ENCODE peak calls at places on chromosomes 13 and 19, in seven cellular contexts. M is SHP77 treated with DMSO at 0.1 percent for 48 hours; J is neural crest cell; A is cardiac fibroblast; D is activated effector memory CD4-positive, alpha-beta T cell treated with anti-CD3 and anti-CD28 coated beads, Interleukin-2, amount 50 U/mL, for 16 hours; O is hippocampal formation; C is dorsolateral prefrontal cortex. U is an unnamed sample.

GRCh38 chr13:99636728-99637353 is 135.6 kb downstream of the TM9SF2 start:
- DNase-seq in A (no peak), J (no peak), C (no peak), O (no peak), D (no peak), M (no peak), U (no peak)

GRCh38 chr19:14091086-14091884 is 734 bp upstream of the SAMD1 start:
- DNase-seq in O (no peak), D (peak), J (peak), C (peak), A (peak), M (no peak), U (peak)

GRCh38 chr13:75864718-75865117 is 228.6 kb downstream of the LMO7 start:
- DNase-seq in M (no peak), O (no peak), A (peak), C (no peak), J (no peak), D (no peak), U (peak)

GRCh38 chr13:31775686-31776085 is 36.4 kb downstream of the RXFP2 start:
- DNase-seq in J (no peak), D (no peak), O (no peak), C (no peak), M (no peak), A (peak), U (no peak)

GRCh38 chr19:34975056-34975455 is 11.0 kb upstream of the ZNF792 start:
- DNase-seq in C (no peak), O (no peak), D (no peak), A (no peak), M (no peak), J (no peak), U (no peak)

GRCh38 chr19:15280048-15280725 is 47.9 kb upstream of the EPHX3 start:
- DNase-seq in D (no peak), A (no peak), O (no peak), M (no peak), J (no peak), C (no peak), U (no peak)

GRCh38 chr19:44613295-44614168 is at the start of gene IGSF23:
- DNase-seq in D (no peak), A (no peak), O (no peak), J (no peak), C (no peak), M (no peak), U (no peak)

GRCh38 chr19:46984077-46985010 is 35.3 kb upstream of the NPAS1 start:
- DNase-seq in O (no peak), M (peak), D (no peak), A (peak), C (no peak), J (no peak), U (no peak)

GRCh38 chr19:570315-570714 is 2.1 kb upstream of the BSG start:
- DNase-seq in M (no peak), O (no peak), A (no peak), J (no peak), C (no peak), D (no peak), U (no peak)

GRCh38 chr13:113971471-113972231 is 2.2 kb downstream of the C13orf46 start:
- DNase-seq in A (no peak), J (no peak), O (no peak), D (no peak), C (peak), M (no peak), U (no peak)

GRCh38 chr13:75365724-75366173 is 116.2 kb downstream of the TBC1D4 start:
- DNase-seq in M (no peak), O (no peak), A (peak), C (no peak), J (no peak), D (no peak), U (peak)

GRCh38 chr13:112714366-112714765 is 24.5 kb downstream of the ATP11A start:
- DNase-seq in J (no peak), O (no peak), D (peak), C (no peak), M (no peak), A (no peak), U (no peak)

GRCh38 chr19:15702590-15702930 is 25.3 kb upstream of the OR10H2 start:
- DNase-seq in J (no peak), M (peak), O (no peak), A (peak), C (no peak), D (peak), U (peak)

GRCh38 chr19:28601723-28602440 is 611.1 kb downstream of the UQCRFS1 start:
- DNase-seq in O (no peak), A (no peak), M (no peak), D (no peak), J (no peak), C (no peak), U (no peak)

GRCh38 chr13:112477070-112477619 is 101.0 kb downstream of the SPACA7 start:
- DNase-seq in C (no peak), O (no peak), J (no peak), D (no peak), A (no peak), M (no peak), U (no peak)

GRCh38 chr19:5336195-5336965 is 4.2 kb downstream of the PTPRS start:
- DNase-seq in O (no peak), J (no peak), C (no peak), D (no peak), M (no peak), A (no peak), U (no peak)

GRCh38 chr13:48908381-48909087 is 67.2 kb upstream of the FNDC3A start:
- DNase-seq in M (no peak), C (no peak), O (no peak), D (no peak), A (peak), J (no peak), U (peak)

U was measured in mammary epithelial cell.